ENCODE peak calls at places on chromosomes 12 and 14, in ten cellular contexts. M is AG04450, P is fibroblast of lung, W is epithelial cell of esophagus, R is NB4, S is AG10803, G is PC-3, J is thyroid gland, Y is tibial artery, V is hepatocyte. N is an unnamed sample.

GRCh38 chr14:55767291-55767690 is 187.3 kb downstream of the KTN1 start:
- DNase-seq in M (no peak), P (no peak), W (no peak), R (no peak), S (no peak), G (no peak), J (no peak), Y (no peak), V (no peak), N (no peak)

GRCh38 chr12:107929436-107929835 is 154.9 kb downstream of the ASCL4 start:
- DNase-seq in M (no peak), P (peak), W (peak), R (peak), S (peak), G (peak), J (no peak), Y (no peak), V (peak), N (no peak)

GRCh38 chr12:63787306-63787705 is 7.6 kb downstream of the RXYLT1 start:
- DNase-seq in M (no peak), P (no peak), W (no peak), R (no peak), S (peak), G (no peak), J (no peak), Y (no peak), V (no peak), N (no peak)

GRCh38 chr12:81758421-81759214 is 532 bp downstream of the PPFIA2 start:
- DNase-seq in M (no peak), P (peak), W (peak), R (no peak), S (peak), G (no peak), J (peak), Y (peak), V (peak), N (no peak)

GRCh38 chr14:52052289-52052943 is 16.4 kb downstream of the NID2 start:
- DNase-seq in M (no peak), P (peak), W (peak), R (no peak), S (peak), G (no peak), J (peak), Y (peak), V (no peak), N (no peak)

GRCh38 chr14:101192661-101193000 is 289.1 kb upstream of the RTL1 start:
- DNase-seq in M (no peak), P (no peak), W (no peak), R (no peak), S (no peak), G (no peak), J (no peak), Y (no peak), V (no peak), N (no peak)

GRCh38 chr12:123041811-123042655 is 61.6 kb downstream of the ARL6IP4 start:
- DNase-seq in M (peak), P (peak), W (no peak), R (no peak), S (no peak), G (no peak), J (no peak), Y (no peak), V (peak), N (no peak)

GRCh38 chr12:19201653-19202052 is 72.1 kb downstream of the PLEKHA5 start:
- DNase-seq in M (no peak), P (no peak), W (no peak), R (no peak), S (peak), G (no peak), J (no peak), Y (no peak), V (no peak), N (no peak)

GRCh38 chr12:52872644-52873384 is 24.0 kb upstream of the KRT78 start:
- DNase-seq in M (no peak), P (no peak), W (no peak), R (no peak), S (no peak), G (no peak), J (no peak), Y (no peak), V (peak), N (no peak)

GRCh38 chr12:117394491-117394890 is 33.1 kb upstream of the NOS1 start:
- DNase-seq in M (no peak), P (no peak), W (no peak), R (no peak), S (no peak), G (no peak), J (no peak), Y (no peak), V (no peak), N (no peak)

GRCh38 chr14:68884031-68885030 is 91.5 kb upstream of the ZFP36L1 start:
- DNase-seq in M (peak), P (peak), W (peak), R (no peak), S (peak), G (peak), J (peak), Y (peak), V (no peak), N (peak)

GRCh38 chr14:34297786-34298520 is 164.1 kb downstream of the SPTSSA start:
- DNase-seq in M (no peak), P (peak), W (peak), R (no peak), S (no peak), G (no peak), J (no peak), Y (no peak), V (peak), N (no peak)

GRCh38 chr12:1435044-1435443 is 159.3 kb downstream of the FBXL14 start:
- DNase-seq in M (no peak), P (no peak), W (no peak), R (no peak), S (no peak), G (no peak), J (no peak), Y (no peak), V (no peak), N (no peak)

GRCh38 chr12:99619389-99620158 is 28.0 kb upstream of the GARIN6 start:
- DNase-seq in M (peak), P (peak), W (peak), R (peak), S (peak), G (peak), J (peak), Y (no peak), V (peak), N (no peak)

GRCh38 chr12:118033902-118034301 is 17.4 kb downstream of the RFC5 start:
- DNase-seq in M (no peak), P (peak), W (peak), R (no peak), S (peak), G (peak), J (no peak), Y (no peak), V (no peak), N (no peak)

DNA sequence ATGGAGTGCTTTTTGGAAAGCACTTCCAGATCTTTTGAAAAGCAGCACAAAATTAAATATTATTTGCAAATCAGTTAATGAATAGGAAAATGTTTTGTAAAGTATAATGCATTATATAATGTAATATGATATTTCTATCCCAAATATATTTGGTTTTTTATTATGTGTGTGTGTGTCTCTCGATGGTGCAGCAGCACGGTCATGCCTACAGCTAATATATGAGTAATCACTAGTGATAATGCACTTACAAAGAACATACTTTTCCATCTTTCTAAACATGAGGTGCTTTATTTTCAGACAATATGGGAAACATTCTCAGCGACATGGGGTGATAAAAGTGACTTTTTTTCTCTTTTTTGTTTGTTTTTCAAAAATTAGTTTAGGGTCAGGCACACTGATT is 1.3 kb upstream of the EEA1 start:
- DNase-seq in M (no peak), P (peak), W (peak), R (no peak), S (no peak), G (peak), J (no peak), Y (no peak), V (no peak), N (no peak)
- H3K4me3 ChIP-seq in M (no peak), P (peak), W (peak), R (peak), S (no peak), G (peak), J (no peak), Y (peak), V (no peak), N (peak)

GRCh38 chr12:6374028-6374780 is 1.2 kb downstream of the SCNN1A start:
- DNase-seq in M (no peak), P (no peak), W (no peak), R (no peak), S (no peak), G (no peak), J (peak), Y (peak), V (no peak), N (no peak)

GRCh38 chr12:6376079-6376941 is 947 bp upstream of the SCNN1A start:
- DNase-seq in M (no peak), P (peak), W (peak), R (peak), S (peak), G (no peak), J (peak), Y (peak), V (peak), N (no peak)

GRCh38 chr12:6374781-6375150 is 597 bp downstream of the SCNN1A start:
- DNase-seq in M (no peak), P (no peak), W (no peak), R (no peak), S (no peak), G (no peak), J (no peak), Y (no peak), V (no peak), N (no peak)

GRCh38 chr12:6376965-6377666 is 1.8 kb upstream of the SCNN1A start:
- DNase-seq in M (no peak), P (no peak), W (no peak), R (no peak), S (no peak), G (no peak), J (no peak), Y (no peak), V (no peak), N (no peak)

GRCh38 chr12:6375269-6376078 is at the start of gene SCNN1A:
- DNase-seq in M (no peak), P (no peak), W (no peak), R (no peak), S (no peak), G (no peak), J (peak), Y (peak), V (peak), N (no peak)
- TF ChIP-seq CTCF in M (no peak), P (no peak), W (no peak), R (no peak), S (no peak), G (no peak), J (no peak), Y (no peak), V (no peak), N (no peak)

GRCh38 chr14:104140463-104141331 is 2.3 kb downstream of the KIF26A start:
- DNase-seq in M (no peak), P (no peak), W (no peak), R (no peak), S (no peak), G (no peak), J (peak), Y (no peak), V (no peak), N (peak)
- H3K4me3 ChIP-seq in M (no peak), P (no peak), W (no peak), R (no peak), S (no peak), G (no peak), J (no peak), Y (no peak), V (no peak), N (no peak)

GRCh38 chr12:17489452-17489851 is 600.5 kb downstream of the RERGL start:
- DNase-seq in M (no peak), P (no peak), W (no peak), R (no peak), S (no peak), G (no peak), J (no peak), Y (no peak), V (no peak), N (no peak)
- TF ChIP-seq CTCF in M (no peak), P (no peak), W (no peak), R (no peak), S (no peak), G (peak), J (no peak), Y (no peak), V (no peak), N (no peak)

GRCh38 chr14:88005050-88005481 is at the start of gene GPR65:
- DNase-seq in M (no peak), P (no peak), W (no peak), R (peak), S (peak), G (no peak), J (no peak), Y (no peak), V (no peak), N (no peak)
- H3K4me3 ChIP-seq in M (no peak), P (no peak), W (no peak), R (no peak), S (no peak), G (no peak), J (no peak), Y (peak), V (no peak), N (peak)

GRCh38 chr12:65602579-65603295 is 221.5 kb upstream of the HMGA2 start:
- DNase-seq in M (peak), P (peak), W (peak), R (peak), S (peak), G (peak), J (peak), Y (peak), V (peak), N (peak)
- TF ChIP-seq CTCF in M (peak), P (peak), W (peak), R (peak), S (peak), G (peak), J (no peak), Y (peak), V (peak), N (peak)

GRCh38 chr12:42735869-42736361 is 146.4 kb upstream of the PRICKLE1 start:
- DNase-seq in M (no peak), P (no peak), W (peak), R (no peak), S (no peak), G (no peak), J (no peak), Y (no peak), V (no peak), N (no peak)
- H3K4me3 ChIP-seq in M (no peak), P (no peak), W (no peak), R (no peak), S (no peak), G (no peak), J (no peak), Y (no peak), V (no peak), N (no peak)

DNA sequence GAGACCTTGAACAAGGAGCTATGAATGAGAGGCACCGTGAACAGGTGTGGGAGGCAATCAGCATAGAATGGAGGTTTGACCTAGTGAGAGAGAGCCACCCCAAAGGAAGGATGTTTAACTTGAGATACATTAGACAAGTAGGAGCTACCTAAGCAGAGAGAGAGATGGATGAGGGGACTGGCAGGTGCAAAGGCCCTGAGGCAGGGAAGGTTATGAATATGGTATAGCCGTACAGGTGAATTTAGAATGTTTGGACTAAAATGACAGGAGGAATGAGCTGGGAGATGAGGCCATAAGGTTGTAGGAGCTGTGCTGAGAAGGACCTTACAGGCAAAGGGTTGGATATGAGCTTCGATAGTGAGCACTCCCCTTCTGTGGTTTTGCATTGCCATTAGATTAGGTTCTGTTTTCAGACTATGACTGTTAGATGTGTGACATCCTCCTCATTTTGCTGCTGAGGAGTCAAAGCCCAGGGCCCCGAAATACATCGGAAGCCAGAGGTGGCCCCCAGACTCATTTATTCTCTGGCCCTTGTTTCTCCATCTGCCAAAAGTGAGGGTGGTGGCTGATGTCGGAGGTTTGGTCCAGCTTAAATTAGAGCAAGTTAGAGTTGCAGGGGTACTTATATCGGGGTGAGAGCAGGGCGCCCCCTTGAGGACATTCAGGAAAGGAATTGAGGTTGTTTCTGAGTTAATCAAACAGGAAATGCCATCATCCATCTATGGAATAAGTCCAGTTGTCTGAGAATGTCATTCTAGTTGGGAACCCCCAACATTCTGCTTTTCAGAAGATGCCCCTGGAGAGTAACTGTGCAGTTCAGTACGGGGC is 29.4 kb downstream of the SLC24A4 start:
- DNase-seq in M (no peak), P (peak), W (peak), R (peak), S (peak), G (peak), J (no peak), Y (no peak), V (no peak), N (no peak)
- TF ChIP-seq CTCF in M (peak), P (peak), W (no peak), R (peak), S (peak), G (peak), J (no peak), Y (no peak), V (peak), N (peak)